ENCODE peak calls at places on chromosomes 16 and 17, in seven cellular contexts. One of them, this sample, is unnamed.

GRCh38 chr17:4594406-4595349 is 10.3 kb downstream of the SMTNL2 start:
- DNase-seq in nephron progenitor cell: peak; percentile 79
- DNase-seq in type B pancreatic cell: no peak
- DNase-seq in AG04450: no peak
- DNase-seq in coronary artery: no peak
- DNase-seq in ovary: no peak
- DNase-seq in cardiac fibroblast: no peak
- DNase-seq in this sample: peak; percentile 59

GRCh38 chr16:87713469-87714229 is 52.1 kb downstream of the KLHDC4 start:
- DNase-seq in cardiac fibroblast: no peak
- DNase-seq in type B pancreatic cell: no peak
- DNase-seq in coronary artery: no peak
- DNase-seq in ovary: no peak
- DNase-seq in nephron progenitor cell: no peak
- DNase-seq in AG04450: no peak
- DNase-seq in this sample: no peak

GRCh38 chr16:28063611-28064061 is at the start of gene GSG1L:
- DNase-seq in type B pancreatic cell: no peak
- DNase-seq in ovary: no peak
- DNase-seq in coronary artery: no peak
- DNase-seq in cardiac fibroblast: no peak
- DNase-seq in AG04450: no peak
- DNase-seq in nephron progenitor cell: peak; percentile 59
- DNase-seq in this sample: peak; percentile 49

GRCh38 chr17:50192116-50192872 is 9.1 kb downstream of the COL1A1 start:
- DNase-seq in nephron progenitor cell: no peak
- DNase-seq in coronary artery: no peak
- DNase-seq in AG04450: no peak
- DNase-seq in type B pancreatic cell: no peak
- DNase-seq in ovary: no peak
- DNase-seq in cardiac fibroblast: no peak
- DNase-seq in this sample: no peak

GRCh38 chr16:28140788-28141618 is 70.8 kb downstream of the XPO6 start:
- DNase-seq in cardiac fibroblast: no peak
- DNase-seq in ovary: no peak
- DNase-seq in nephron progenitor cell: no peak
- DNase-seq in AG04450: no peak
- DNase-seq in type B pancreatic cell: no peak
- DNase-seq in coronary artery: no peak
- DNase-seq in this sample: no peak

GRCh38 chr16:85458952-85459351 is 154.2 kb upstream of the GSE1 start:
- DNase-seq in AG04450: no peak
- DNase-seq in nephron progenitor cell: no peak
- DNase-seq in ovary: no peak
- DNase-seq in cardiac fibroblast: no peak
- DNase-seq in coronary artery: no peak
- DNase-seq in type B pancreatic cell: no peak
- DNase-seq in this sample: no peak

GRCh38 chr17:18143044-18143936 is 34.7 kb downstream of the MYO15A start:
- DNase-seq in cardiac fibroblast: peak; percentile 19
- DNase-seq in nephron progenitor cell: no peak
- DNase-seq in AG04450: no peak
- DNase-seq in ovary: no peak
- DNase-seq in coronary artery: no peak
- DNase-seq in type B pancreatic cell: no peak
- DNase-seq in this sample: no peak

GRCh38 chr16:81888520-81889394 is 109.7 kb downstream of the PLCG2 start:
- DNase-seq in cardiac fibroblast: peak; percentile 5
- DNase-seq in AG04450: no peak
- DNase-seq in ovary: no peak
- DNase-seq in type B pancreatic cell: no peak
- DNase-seq in nephron progenitor cell: no peak
- DNase-seq in coronary artery: no peak
- DNase-seq in this sample: no peak

GRCh38 chr17:43713494-43714162 is 45.0 kb downstream of the SOST start:
- DNase-seq in ovary: no peak
- DNase-seq in nephron progenitor cell: peak; percentile 59
- DNase-seq in type B pancreatic cell: no peak
- DNase-seq in AG04450: no peak
- DNase-seq in coronary artery: no peak
- DNase-seq in cardiac fibroblast: peak; percentile 31
- DNase-seq in this sample: peak; percentile 36

GRCh38 chr17:3663102-3664011 is 5.0 kb downstream of the TAX1BP3 start:
- DNase-seq in type B pancreatic cell: no peak
- DNase-seq in coronary artery: no peak
- DNase-seq in cardiac fibroblast: no peak
- DNase-seq in ovary: no peak
- DNase-seq in AG04450: no peak
- DNase-seq in nephron progenitor cell: no peak
- DNase-seq in this sample: peak; percentile 79

GRCh38 chr16:9364721-9365693 is 273.6 kb downstream of the HAPSTR1 start:
- DNase-seq in type B pancreatic cell: no peak
- DNase-seq in coronary artery: peak; percentile 89
- DNase-seq in cardiac fibroblast: no peak
- DNase-seq in AG04450: no peak
- DNase-seq in ovary: no peak
- DNase-seq in nephron progenitor cell: no peak
- DNase-seq in this sample: no peak

GRCh38 chr16:85437161-85438052 is 175.7 kb upstream of the GSE1 start:
- DNase-seq in ovary: peak; percentile 79
- DNase-seq in type B pancreatic cell: no peak
- DNase-seq in cardiac fibroblast: peak; percentile 50
- DNase-seq in nephron progenitor cell: no peak
- DNase-seq in coronary artery: no peak
- DNase-seq in AG04450: no peak
- DNase-seq in this sample: peak; percentile 70

GRCh38 chr17:19016297-19016696 is 11.7 kb upstream of the FAM83G start:
- DNase-seq in AG04450: no peak
- DNase-seq in cardiac fibroblast: no peak
- DNase-seq in type B pancreatic cell: no peak
- DNase-seq in ovary: peak; percentile 7
- DNase-seq in coronary artery: no peak
- DNase-seq in nephron progenitor cell: no peak
- DNase-seq in this sample: peak; percentile 8

GRCh38 chr17:49738456-49739163 is 25.3 kb downstream of the FAM117A start:
- DNase-seq in coronary artery: no peak
- DNase-seq in ovary: no peak
- DNase-seq in type B pancreatic cell: no peak
- DNase-seq in nephron progenitor cell: no peak
- DNase-seq in cardiac fibroblast: no peak
- DNase-seq in AG04450: no peak
- DNase-seq in this sample: no peak

GRCh38 chr16:54926166-54926838 is 4.4 kb upstream of the IRX5 start:
- DNase-seq in nephron progenitor cell: no peak
- DNase-seq in ovary: no peak
- DNase-seq in type B pancreatic cell: no peak
- DNase-seq in coronary artery: no peak
- DNase-seq in cardiac fibroblast: no peak
- DNase-seq in AG04450: no peak
- DNase-seq in this sample: no peak

GRCh38 chr17:39845052-39845976 is 18.8 kb downstream of the IKZF3 start:
- DNase-seq in cardiac fibroblast: no peak
- DNase-seq in AG04450: no peak
- DNase-seq in type B pancreatic cell: no peak
- DNase-seq in coronary artery: no peak
- DNase-seq in ovary: no peak
- DNase-seq in nephron progenitor cell: no peak
- DNase-seq in this sample: no peak

GRCh38 chr17:8887834-8888703 is 20.6 kb upstream of the PIK3R6 start:
- DNase-seq in AG04450: no peak
- DNase-seq in ovary: no peak
- DNase-seq in cardiac fibroblast: peak; percentile 24
- DNase-seq in type B pancreatic cell: no peak
- DNase-seq in coronary artery: no peak
- DNase-seq in nephron progenitor cell: peak; percentile 79
- DNase-seq in this sample: peak; percentile 51
- TF ChIP-seq CTCF in AG04450: peak; percentile 20
- TF ChIP-seq CTCF in ovary: no peak
- TF ChIP-seq CTCF in cardiac fibroblast: peak; percentile 43
- TF ChIP-seq CTCF in type B pancreatic cell: peak; percentile 50
- TF ChIP-seq CTCF in coronary artery: no peak
- TF ChIP-seq CTCF in nephron progenitor cell: peak; percentile 41
- TF ChIP-seq CTCF in this sample: no peak

GRCh38 chr17:83150369-83151055 is 71.1 kb downstream of the METRNL start:
- DNase-seq in ovary: no peak
- DNase-seq in cardiac fibroblast: no peak
- DNase-seq in nephron progenitor cell: no peak
- DNase-seq in type B pancreatic cell: no peak
- DNase-seq in coronary artery: no peak
- DNase-seq in AG04450: no peak
- DNase-seq in this sample: no peak

GRCh38 chr17:83151056-83151441 is 71.6 kb downstream of the METRNL start:
- DNase-seq in cardiac fibroblast: no peak
- DNase-seq in ovary: no peak
- DNase-seq in coronary artery: no peak
- DNase-seq in type B pancreatic cell: no peak
- DNase-seq in AG04450: no peak
- DNase-seq in nephron progenitor cell: no peak
- DNase-seq in this sample: no peak

GRCh38 chr17:83148317-83149044 is 69.1 kb downstream of the METRNL start:
- DNase-seq in type B pancreatic cell: no peak
- DNase-seq in AG04450: no peak
- DNase-seq in nephron progenitor cell: no peak
- DNase-seq in cardiac fibroblast: no peak
- DNase-seq in ovary: no peak
- DNase-seq in coronary artery: peak; percentile 64
- DNase-seq in this sample: no peak

GRCh38 chr17:83149761-83150251 is 70.4 kb downstream of the METRNL start:
- DNase-seq in coronary artery: no peak
- DNase-seq in AG04450: no peak
- DNase-seq in ovary: no peak
- DNase-seq in type B pancreatic cell: no peak
- DNase-seq in nephron progenitor cell: no peak
- DNase-seq in cardiac fibroblast: no peak
- DNase-seq in this sample: no peak

DNA sequence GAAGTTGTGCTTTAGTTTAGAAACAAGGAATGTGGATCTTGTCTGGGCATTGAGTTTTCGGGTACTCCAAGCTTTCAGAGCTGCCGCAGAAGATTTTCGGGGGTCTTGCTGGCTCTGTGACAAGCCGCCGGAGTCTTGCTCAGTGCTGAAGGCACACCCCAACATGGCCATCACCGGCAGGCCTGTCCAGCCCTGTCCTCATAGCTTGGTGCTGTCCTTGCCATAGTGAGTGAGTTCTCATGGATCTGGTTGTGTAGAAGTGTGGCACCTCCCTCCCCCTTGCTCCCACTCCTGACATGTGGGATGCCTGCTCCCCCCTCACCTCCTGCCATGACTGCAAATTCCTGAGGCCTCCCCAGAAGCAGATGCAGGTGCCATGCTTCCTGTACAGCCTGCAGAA is 69.9 kb downstream of the METRNL start:
- DNase-seq in type B pancreatic cell: no peak
- DNase-seq in ovary: no peak
- DNase-seq in nephron progenitor cell: no peak
- DNase-seq in cardiac fibroblast: no peak
- DNase-seq in coronary artery: peak; percentile 63
- DNase-seq in AG04450: no peak
- DNase-seq in this sample: no peak
- TF ChIP-seq CTCF in type B pancreatic cell: no peak
- TF ChIP-seq CTCF in ovary: no peak
- TF ChIP-seq CTCF in nephron progenitor cell: no peak
- TF ChIP-seq CTCF in cardiac fibroblast: no peak
- TF ChIP-seq CTCF in coronary artery: no peak
- TF ChIP-seq CTCF in AG04450: no peak
- TF ChIP-seq CTCF in this sample: no peak

DNA sequence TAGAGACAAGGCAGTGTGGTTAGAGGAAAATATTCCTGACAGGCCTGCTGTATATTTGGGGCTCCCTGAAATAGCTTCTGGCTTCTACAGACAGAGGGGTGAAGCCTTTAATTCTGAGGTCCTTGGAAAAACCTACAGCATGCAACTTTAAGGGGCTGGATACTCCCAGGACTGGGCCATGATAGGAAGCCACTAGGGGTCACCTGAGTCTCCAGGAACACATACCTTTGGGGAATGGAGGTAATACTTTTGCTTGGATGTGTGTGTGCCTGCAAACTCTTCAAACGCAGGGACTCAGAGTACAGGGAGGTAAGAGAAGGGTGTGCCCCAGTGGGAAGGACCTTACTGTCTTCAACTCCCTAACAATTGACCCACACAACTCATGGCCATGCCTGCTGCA is 4.1 kb downstream of the ASIC2 start:
- DNase-seq in cardiac fibroblast: no peak
- DNase-seq in nephron progenitor cell: no peak
- DNase-seq in type B pancreatic cell: no peak
- DNase-seq in coronary artery: no peak
- DNase-seq in ovary: no peak
- DNase-seq in AG04450: no peak
- DNase-seq in this sample: no peak
- TF ChIP-seq CTCF in cardiac fibroblast: no peak
- TF ChIP-seq CTCF in nephron progenitor cell: no peak
- TF ChIP-seq CTCF in type B pancreatic cell: no peak
- TF ChIP-seq CTCF in coronary artery: no peak
- TF ChIP-seq CTCF in ovary: no peak
- TF ChIP-seq CTCF in AG04450: no peak
- TF ChIP-seq CTCF in this sample: no peak

GRCh38 chr17:68103148-68103547 is 67.6 kb downstream of the KPNA2 start:
- DNase-seq in cardiac fibroblast: no peak
- DNase-seq in ovary: no peak
- DNase-seq in AG04450: no peak
- DNase-seq in coronary artery: no peak
- DNase-seq in nephron progenitor cell: no peak
- DNase-seq in type B pancreatic cell: no peak
- DNase-seq in this sample: no peak

GRCh38 chr17:68097161-68097805 is 61.7 kb downstream of the KPNA2 start:
- DNase-seq in ovary: no peak
- DNase-seq in AG04450: no peak
- DNase-seq in type B pancreatic cell: no peak
- DNase-seq in coronary artery: no peak
- DNase-seq in cardiac fibroblast: no peak
- DNase-seq in nephron progenitor cell: no peak
- DNase-seq in this sample: no peak

GRCh38 chr17:68101992-68102758 is 66.6 kb downstream of the KPNA2 start:
- DNase-seq in AG04450: no peak
- DNase-seq in cardiac fibroblast: no peak
- DNase-seq in nephron progenitor cell: peak; percentile 16
- DNase-seq in ovary: peak; percentile 29
- DNase-seq in coronary artery: no peak
- DNase-seq in type B pancreatic cell: no peak
- DNase-seq in this sample: no peak

GRCh38 chr17:68101075-68101991 is 65.8 kb downstream of the KPNA2 start:
- DNase-seq in AG04450: peak; percentile 67
- DNase-seq in ovary: peak; percentile 94
- DNase-seq in coronary artery: peak; percentile 95
- DNase-seq in nephron progenitor cell: peak; percentile 92
- DNase-seq in type B pancreatic cell: peak; percentile 90
- DNase-seq in cardiac fibroblast: peak; percentile 97
- DNase-seq in this sample: peak; percentile 83

DNA sequence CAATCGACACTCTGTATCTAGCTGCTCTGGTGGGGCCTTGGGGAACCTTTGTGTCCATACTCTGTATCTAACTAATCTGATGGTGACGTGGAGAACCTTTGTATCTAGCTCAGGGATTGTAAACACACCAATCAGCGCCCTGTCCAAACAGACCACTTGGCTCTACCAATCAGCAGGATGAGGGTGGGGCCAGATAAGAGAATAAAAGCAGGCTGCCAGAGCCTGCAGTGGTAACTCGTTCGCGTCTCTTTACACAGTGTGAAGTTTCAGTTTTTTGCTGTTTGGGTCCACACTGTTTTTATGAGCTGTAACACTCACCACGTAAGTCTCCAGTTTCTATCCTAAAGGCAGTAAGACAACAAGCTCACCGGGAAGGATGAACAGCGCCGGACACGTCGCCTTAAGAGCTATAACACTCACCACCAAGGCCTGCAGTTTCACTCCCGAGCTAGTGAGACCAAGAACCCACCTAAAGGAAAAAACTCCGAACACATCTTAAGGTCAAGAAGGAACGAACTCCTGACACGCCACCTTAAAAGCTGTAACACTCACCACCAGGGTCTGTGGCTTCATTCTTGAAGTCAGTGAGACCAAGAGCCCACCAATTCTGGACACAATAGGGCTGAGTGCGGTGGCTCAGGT is 64.6 kb downstream of the KPNA2 start:
- DNase-seq in ovary: no peak
- DNase-seq in coronary artery: no peak
- DNase-seq in AG04450: no peak
- DNase-seq in cardiac fibroblast: no peak
- DNase-seq in type B pancreatic cell: no peak
- DNase-seq in nephron progenitor cell: no peak
- DNase-seq in this sample: no peak
- TF ChIP-seq CTCF in ovary: no peak
- TF ChIP-seq CTCF in coronary artery: no peak
- TF ChIP-seq CTCF in AG04450: no peak
- TF ChIP-seq CTCF in cardiac fibroblast: no peak
- TF ChIP-seq CTCF in type B pancreatic cell: no peak
- TF ChIP-seq CTCF in nephron progenitor cell: no peak
- TF ChIP-seq CTCF in this sample: no peak

This sample was measured in glutamatergic neuron.